ENCODE peak calls at places on chromosomes 16 and 17, in five cellular contexts. Z is BE2C, U is hepatocyte, R is brain microvascular endothelial cell, D is tibial artery. G is an unnamed sample. For H3K36me3, the result is how much of the 10 kb centered on the place peaks cover.

GRCh38 chr16:71882505-71883192 is 1.3 kb downstream of the ZNF821 start:
- DNase-seq in Z (peak), U (peak), R (peak), D (no peak), G (no peak)

GRCh38 chr16:65908568-65908967 is 457.9 kb upstream of the CDH5 start:
- DNase-seq in Z (peak), U (no peak), R (no peak), D (no peak), G (no peak)

GRCh38 chr17:36755586-36755985 is 154.2 kb downstream of the MRM1 start:
- DNase-seq in Z (peak), U (peak), R (no peak), D (no peak), G (no peak)

GRCh38 chr17:76382305-76382802 is 2.1 kb upstream of the SPHK1 start:
- DNase-seq in Z (no peak), U (peak), R (no peak), D (no peak), G (peak)

GRCh38 chr17:63880706-63881105 is 1.0 kb downstream of the GH2 start:
- DNase-seq in Z (no peak), U (no peak), R (no peak), D (no peak), G (no peak)

GRCh38 chr17:76527430-76528111 is 9.9 kb downstream of the CYGB start:
- DNase-seq in Z (peak), U (peak), R (peak), D (no peak), G (no peak)

GRCh38 chr17:44610871-44611270 is 45.4 kb upstream of the MEIOC start:
- DNase-seq in Z (no peak), U (no peak), R (no peak), D (no peak), G (no peak)

GRCh38 chr16:47927330-47927729 is 228.5 kb downstream of the ABCC12 start:
- DNase-seq in Z (no peak), U (no peak), R (no peak), D (no peak), G (no peak)

GRCh38 chr16:56874800-56875199 is 9.8 kb downstream of the SLC12A3 start:
- DNase-seq in Z (peak), U (no peak), R (no peak), D (no peak), G (no peak)

GRCh38 chr17:2655526-2655925 is 56.0 kb downstream of the CLUH start:
- DNase-seq in Z (no peak), U (no peak), R (no peak), D (no peak), G (no peak)

GRCh38 chr16:10385725-10386516 is at the start of gene ATF7IP2:
- DNase-seq in Z (peak), U (peak), R (peak), D (peak), G (peak)

GRCh38 chr16:536746-537145 is 9.2 kb downstream of the CAPN15 start:
- DNase-seq in Z (no peak), U (no peak), R (no peak), D (no peak), G (no peak)

GRCh38 chr16:49638696-49639629 is 216.9 kb downstream of the ZNF423 start:
- DNase-seq in Z (no peak), U (no peak), R (no peak), D (no peak), G (no peak)

GRCh38 chr16:75494184-75494583 is 1.1 kb downstream of the CHST6 start:
- DNase-seq in Z (no peak), U (no peak), R (no peak), D (no peak), G (no peak)

GRCh38 chr17:48071654-48072053 is 23.5 kb downstream of the NFE2L1 start:
- DNase-seq in Z (no peak), U (no peak), R (no peak), D (no peak), G (no peak)

GRCh38 chr17:78337244-78338109 is 22.4 kb downstream of the SOCS3 start:
- DNase-seq in Z (no peak), U (no peak), R (peak), D (no peak), G (no peak)

GRCh38 chr17:1865252-1866037 is 35.6 kb downstream of the RPA1 start:
- DNase-seq in Z (peak), U (peak), R (peak), D (no peak), G (no peak)

GRCh38 chr16:48409839-48410610 is 24.8 kb upstream of the SIAH1 start:
- DNase-seq in Z (peak), U (peak), R (peak), D (no peak), G (no peak)

GRCh38 chr17:79794659-79795511 is 2.0 kb downstream of the CBX8 start:
- DNase-seq in Z (no peak), U (no peak), R (no peak), D (no peak), G (no peak)

GRCh38 chr16:49490321-49490705 is 116.7 kb downstream of the C16orf78 start:
- DNase-seq in Z (no peak), U (no peak), R (no peak), D (peak), G (no peak)

GRCh38 chr17:28166478-28166877 is 124.0 kb downstream of the NLK start:
- DNase-seq in Z (no peak), U (no peak), R (no peak), D (no peak), G (no peak)

GRCh38 chr16:19959736-19960135 is 75.1 kb upstream of the GPRC5B start:
- DNase-seq in Z (no peak), U (no peak), R (no peak), D (no peak), G (no peak)

DNA sequence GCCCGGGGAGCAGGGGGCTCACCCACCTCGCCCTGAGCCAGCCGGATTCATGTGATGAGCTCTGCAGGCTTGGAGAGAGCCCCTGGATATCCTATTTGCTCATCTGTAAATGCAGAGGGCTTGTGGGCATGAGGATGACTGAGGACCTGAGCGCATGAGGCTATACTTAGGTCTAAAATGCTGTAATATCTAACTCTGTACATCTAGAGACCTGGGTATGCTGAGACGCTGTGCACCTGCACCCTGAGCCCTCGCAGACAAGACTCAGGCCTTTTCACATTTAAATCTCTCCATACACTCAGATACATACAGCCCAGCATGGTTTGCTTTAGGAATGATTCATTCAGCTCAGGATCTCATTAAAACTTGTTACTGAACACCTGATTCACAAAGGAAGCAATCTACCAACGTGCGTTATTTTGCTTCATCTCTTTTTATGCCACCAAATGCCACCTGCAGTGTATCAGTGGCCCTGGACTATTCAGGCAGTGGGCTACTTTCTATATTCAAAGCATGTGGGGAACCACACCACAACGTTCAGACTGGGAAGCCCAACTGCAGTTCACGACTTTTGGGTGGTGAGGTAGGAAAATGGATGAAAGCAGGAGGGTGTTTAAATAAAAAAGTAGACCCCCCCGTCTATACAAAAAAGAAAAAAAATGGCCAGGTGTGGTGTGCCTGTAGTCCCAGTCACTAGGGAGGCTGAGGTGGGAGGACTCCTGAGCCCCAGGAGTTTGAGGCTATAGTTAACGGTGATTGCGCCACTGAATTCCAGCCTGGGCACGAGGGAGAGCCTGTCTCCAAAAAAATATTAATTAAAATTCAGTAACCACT is 12.0 kb downstream of the USP7 start:
- DNase-seq in Z (no peak), U (no peak), R (no peak), D (no peak), G (no peak)
- H3K4me3 ChIP-seq in Z (no peak), U (no peak), R (no peak), D (no peak), G (no peak)

DNA sequence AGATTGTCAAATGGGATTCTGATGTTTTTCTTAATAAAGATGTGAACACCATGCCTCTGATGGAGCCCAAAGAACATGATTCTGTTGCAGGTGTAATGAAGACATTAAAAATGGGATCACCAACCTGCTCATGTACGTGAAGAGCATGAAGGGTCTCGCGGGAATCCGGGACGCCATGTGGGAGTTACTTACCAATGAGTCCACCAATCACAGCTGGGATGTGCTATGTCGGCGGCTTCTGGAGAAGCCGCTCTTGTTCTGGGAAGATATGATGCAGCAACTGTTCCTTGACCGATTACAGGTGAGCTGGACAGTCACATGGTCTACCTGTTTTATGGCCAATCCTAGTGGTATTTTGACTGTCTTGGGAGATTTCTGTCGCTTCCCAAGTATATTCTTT is 7.6 kb downstream of the COG1 start:
- DNase-seq in Z (no peak), U (no peak), R (no peak), D (peak), G (no peak)
- H3K36me3 ChIP-seq in Z (half or more), U (under half), R (half or more), D (half or more), G (under half)

GRCh38 chr17:68182016-68182315 is 65.9 kb upstream of the AMZ2 start:
- DNase-seq in Z (no peak), U (no peak), R (no peak), D (no peak), G (no peak)

GRCh38 chr17:68184816-68185436 is 62.9 kb upstream of the AMZ2 start:
- DNase-seq in Z (no peak), U (no peak), R (no peak), D (no peak), G (no peak)

GRCh38 chr17:68184141-68184571 is 63.7 kb upstream of the AMZ2 start:
- DNase-seq in Z (no peak), U (no peak), R (no peak), D (no peak), G (no peak)

GRCh38 chr17:68178831-68179230 is 69.0 kb upstream of the AMZ2 start:
- DNase-seq in Z (no peak), U (no peak), R (no peak), D (no peak), G (no peak)

DNA sequence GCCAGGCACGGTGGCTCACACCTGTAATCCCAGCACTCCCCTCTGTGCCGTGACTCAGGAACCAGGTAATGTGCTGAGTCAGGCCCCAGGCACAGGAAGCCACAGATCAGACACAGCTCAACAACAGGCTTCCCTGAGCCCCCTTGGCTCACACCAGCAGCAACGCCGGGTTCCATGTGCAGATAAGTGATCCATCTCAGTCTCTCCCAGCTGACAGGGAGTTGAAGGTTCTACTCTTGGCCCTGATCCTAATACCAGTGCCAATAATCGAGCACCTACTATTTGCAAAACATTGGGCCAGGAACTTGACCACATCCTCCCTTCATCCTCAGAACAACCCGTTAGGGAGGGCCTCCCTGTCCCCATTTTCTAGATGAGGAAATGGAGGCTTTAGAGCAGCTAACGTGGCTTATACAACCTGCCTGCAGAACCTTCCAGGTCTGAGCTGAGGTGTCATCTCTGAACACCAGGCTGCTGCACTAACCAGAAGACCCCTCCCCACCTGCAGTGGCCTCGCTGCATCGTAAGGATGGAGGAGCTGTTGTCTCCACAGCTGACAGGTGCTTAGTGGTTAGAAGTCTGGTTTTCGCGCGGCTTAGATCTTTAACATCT is 64.8 kb upstream of the AMZ2 start:
- DNase-seq in Z (no peak), U (no peak), R (no peak), D (no peak), G (no peak)
- H3K4me3 ChIP-seq in Z (no peak), U (no peak), R (no peak), D (no peak), G (no peak)

GRCh38 chr17:3719265-3719664 is 4.4 kb upstream of the HASPIN start:
- DNase-seq in Z (no peak), U (no peak), R (no peak), D (no peak), G (no peak)

GRCh38 chr17:3724373-3725077 is 822 bp downstream of the HASPIN start:
- DNase-seq in Z (no peak), U (no peak), R (no peak), D (no peak), G (no peak)

GRCh38 chr17:3723188-3723555 is 531 bp upstream of the HASPIN start:
- DNase-seq in Z (no peak), U (no peak), R (no peak), D (no peak), G (no peak)

GRCh38 chr17:3723556-3724372 is at the start of gene HASPIN:
- DNase-seq in Z (peak), U (peak), R (peak), D (peak), G (peak)

GRCh38 chr17:3722716-3723115 is 987 bp upstream of the HASPIN start:
- DNase-seq in Z (no peak), U (no peak), R (no peak), D (no peak), G (no peak)
- H3K36me3 ChIP-seq in Z (under half), U (under half), R (under half), D (under half), G (under half)

GRCh38 chr17:8464941-8465340 is 29.3 kb downstream of the NDEL1 start:
- DNase-seq in Z (no peak), U (no peak), R (no peak), D (no peak), G (no peak)
- H3K4me3 ChIP-seq in Z (no peak), U (no peak), R (no peak), D (no peak), G (no peak)

G was measured in aorta.